ENCODE peak calls at places on chromosomes 5 and 9, in four cellular contexts. V, W, J and O are unnamed samples.

GRCh38 chr5:123610665-123611406 is 98.9 kb downstream of the CSNK1G3 start:
- DNase-seq in V (peak; percentile 54), W (peak; percentile 78), J (peak; percentile 67), O (peak; percentile 74)

GRCh38 chr9:72648324-72648723 is 126.9 kb downstream of the TMC1 start:
- DNase-seq in V (no peak), W (no peak), J (no peak), O (no peak)

GRCh38 chr5:38714240-38714639 is 131.6 kb upstream of the OSMR start:
- DNase-seq in V (no peak), W (no peak), J (no peak), O (no peak)

GRCh38 chr5:172958268-172959046 is 767 bp upstream of the RPL26L1 start:
- DNase-seq in V (peak; percentile 29), W (peak; percentile 80), J (peak; percentile 90), O (peak; percentile 87)

GRCh38 chr9:10921671-10922070 is 308.9 kb upstream of the PTPRD start:
- DNase-seq in V (no peak), W (peak; percentile 86), J (no peak), O (no peak)

GRCh38 chr5:35365756-35366155 is 135.5 kb upstream of the PRLR start:
- DNase-seq in V (no peak), W (no peak), J (peak; percentile 37), O (no peak)

GRCh38 chr9:73020877-73021276 is 68.0 kb upstream of the ALDH1A1 start:
- DNase-seq in V (no peak), W (no peak), J (no peak), O (no peak)

GRCh38 chr9:17723656-17724055 is 144.8 kb downstream of the SH3GL2 start:
- DNase-seq in V (no peak), W (no peak), J (no peak), O (peak; percentile 4)

GRCh38 chr5:72324186-72324825 is 4.1 kb downstream of the PTCD2 start:
- DNase-seq in V (no peak), W (no peak), J (no peak), O (peak; percentile 13)

GRCh38 chr9:136197930-136198604 is 6.9 kb downstream of the LHX3 start:
- DNase-seq in V (no peak), W (peak; percentile 24), J (no peak), O (no peak)

GRCh38 chr9:125632321-125633115 is 74.5 kb downstream of the MAPKAP1 start:
- DNase-seq in V (no peak), W (no peak), J (peak; percentile 51), O (peak; percentile 80)

GRCh38 chr5:6711409-6712135 is 1.7 kb upstream of the TENT4A start:
- DNase-seq in V (no peak), W (no peak), J (no peak), O (no peak)

GRCh38 chr9:74041588-74041987 is 455.5 kb upstream of the RORB start:
- DNase-seq in V (no peak), W (no peak), J (no peak), O (no peak)

GRCh38 chr5:149246906-149247305 is 24.8 kb upstream of the AFAP1L1 start:
- DNase-seq in V (no peak), W (no peak), J (no peak), O (no peak)

GRCh38 chr9:33042528-33042927 is 17.5 kb downstream of the DNAJA1 start:
- DNase-seq in V (no peak), W (no peak), J (no peak), O (peak; percentile 53)

GRCh38 chr5:163104496-163104895 is 332.9 kb upstream of the CCNG1 start:
- DNase-seq in V (no peak), W (peak; percentile 76), J (no peak), O (no peak)

GRCh38 chr5:112668016-112668415 is 69.7 kb upstream of the APC start:
- DNase-seq in V (no peak), W (no peak), J (no peak), O (peak; percentile 39)

GRCh38 chr5:38154615-38155204 is 103.6 kb upstream of the EGFLAM start:
- DNase-seq in V (no peak), W (no peak), J (no peak), O (no peak)

GRCh38 chr9:135980926-135981630 is 19.9 kb upstream of the UBAC1 start:
- DNase-seq in V (no peak), W (no peak), J (no peak), O (no peak)

GRCh38 chr5:87319469-87319868 is 51.8 kb downstream of the RASA1 start:
- DNase-seq in V (no peak), W (no peak), J (no peak), O (no peak)

GRCh38 chr5:175709276-175709781 is 51.5 kb downstream of the HRH2 start:
- DNase-seq in V (no peak), W (no peak), J (no peak), O (no peak)

GRCh38 chr5:66494437-66494836 is 101.8 kb upstream of the MAST4 start:
- DNase-seq in V (no peak), W (peak; percentile 79), J (no peak), O (no peak)

GRCh38 chr9:134648701-134649525 is 7.3 kb downstream of the COL5A1 start:
- DNase-seq in V (no peak), W (no peak), J (no peak), O (peak; percentile 90)

GRCh38 chr5:128905225-128906110 is 59.8 kb upstream of the SLC27A6 start:
- DNase-seq in V (peak; percentile 61), W (peak; percentile 63), J (peak; percentile 75), O (peak; percentile 54)

GRCh38 chr5:28234356-28234968 is 1196.1 kb upstream of the CDH9 start:
- DNase-seq in V (no peak), W (no peak), J (no peak), O (no peak)

GRCh38 chr5:6578676-6579343 is 54.0 kb downstream of the NSUN2 start:
- DNase-seq in V (no peak), W (no peak), J (no peak), O (no peak)

GRCh38 chr9:99357575-99357974 is 135.5 kb downstream of the SEC61B start:
- DNase-seq in V (no peak), W (no peak), J (peak; percentile 36), O (peak; percentile 79)

GRCh38 chr9:38339087-38339486 is 53.4 kb upstream of the ALDH1B1 start:
- DNase-seq in V (no peak), W (no peak), J (no peak), O (peak; percentile 82)

GRCh38 chr5:176414704-176415103 is 1.6 kb downstream of the CLTB start:
- DNase-seq in V (no peak), W (no peak), J (no peak), O (no peak)

GRCh38 chr9:38374847-38375571 is 17.5 kb upstream of the ALDH1B1 start:
- DNase-seq in V (no peak), W (no peak), J (no peak), O (no peak)

GRCh38 chr5:126680215-126680817 is 79.6 kb downstream of the PHAX start:
- DNase-seq in V (no peak), W (peak; percentile 49), J (peak; percentile 21), O (peak; percentile 75)

GRCh38 chr5:951940-952596 is 56.5 kb upstream of the NKD2 start:
- DNase-seq in V (no peak), W (no peak), J (no peak), O (no peak)

GRCh38 chr9:92986175-92987110 is 39.1 kb downstream of the FGD3 start:
- DNase-seq in V (no peak), W (peak; percentile 71), J (no peak), O (peak; percentile 28)

GRCh38 chr5:79225026-79225425 is 10.9 kb upstream of the JMY start:
- DNase-seq in V (no peak), W (no peak), J (no peak), O (peak; percentile 49)

GRCh38 chr9:69078581-69078980 is 43.0 kb downstream of the FXN start:
- DNase-seq in V (no peak), W (no peak), J (no peak), O (no peak)

GRCh38 chr5:181234455-181235306 is 9.0 kb downstream of the RACK1 start:
- DNase-seq in V (no peak), W (peak; percentile 31), J (no peak), O (no peak)

GRCh38 chr5:181234116-181234454 is 9.6 kb downstream of the RACK1 start:
- DNase-seq in V (no peak), W (no peak), J (no peak), O (no peak)

GRCh38 chr5:181235689-181236366 is 7.9 kb downstream of the RACK1 start:
- DNase-seq in V (no peak), W (no peak), J (no peak), O (no peak)

GRCh38 chr5:181236471-181236870 is 7.2 kb downstream of the RACK1 start:
- DNase-seq in V (no peak), W (no peak), J (no peak), O (no peak)

DNA sequence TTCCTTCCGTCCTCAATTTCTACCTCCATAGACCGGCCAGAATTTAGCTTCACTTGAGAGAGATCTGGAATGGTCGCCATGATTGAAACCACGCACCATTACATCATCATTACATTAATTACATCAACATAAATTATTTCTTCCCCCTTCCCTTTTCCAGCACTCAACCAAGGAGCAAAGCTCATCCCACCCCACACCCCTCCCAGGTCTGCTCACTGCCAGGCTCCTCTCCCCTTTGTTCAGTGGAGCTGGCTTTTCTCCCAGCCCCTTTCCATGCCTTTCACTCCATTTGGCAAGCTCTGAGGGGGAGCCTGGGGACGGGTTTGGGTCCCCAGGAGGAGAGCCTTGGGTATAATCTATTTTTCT is 8.4 kb downstream of the RACK1 start:
- DNase-seq in V (no peak), W (no peak), J (no peak), O (no peak)
- TF ChIP-seq EZH2phosphoT487 in V (no peak), W (no peak), J (no peak), O (no peak)

DNA sequence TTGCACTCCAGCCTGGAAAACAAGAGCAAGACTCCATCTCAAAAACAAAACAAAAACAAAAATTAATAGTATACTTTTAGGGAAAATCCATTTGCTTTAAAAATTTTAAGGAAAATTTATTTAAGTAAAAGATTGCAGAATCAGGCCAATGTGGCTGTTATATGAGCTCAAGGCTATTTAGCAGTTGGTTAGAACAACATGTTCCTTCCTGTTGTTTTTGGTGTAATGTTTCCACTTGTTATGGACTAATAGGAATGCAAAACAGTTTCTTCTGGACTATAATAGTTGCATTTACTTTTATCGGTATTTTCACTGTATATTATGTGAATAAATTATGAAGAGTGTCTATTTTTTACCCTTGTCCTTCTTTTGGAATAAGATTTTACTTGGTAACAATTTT is 3.0 kb upstream of the CDC42SE2 start:
- DNase-seq in V (no peak), W (no peak), J (no peak), O (no peak)
- H3K79me2 ChIP-seq in V (peaks cover 15% of the 10 kb centered on the region), W (peaks cover 7% of the 10 kb centered on the region), J (peaks cover 15% of the 10 kb centered on the region), O (peaks cover 15% of the 10 kb centered on the region)

GRCh38 chr9:119044801-119045200 is 324.4 kb downstream of the BRINP1 start:
- DNase-seq in V (no peak), W (no peak), J (peak; percentile 30), O (peak; percentile 73)
- TF ChIP-seq EZH2phosphoT487 in V (no peak), W (no peak), J (no peak), O (no peak)

GRCh38 chr9:78230761-78231160 is 5.1 kb upstream of the CEP78 start:
- DNase-seq in V (no peak), W (no peak), J (no peak), O (no peak)
- H3K79me2 ChIP-seq in V (no peaks in the 10 kb centered on the region), W (no peaks in the 10 kb centered on the region), J (no peaks in the 10 kb centered on the region), O (peaks cover 4% of the 10 kb centered on the region)

GRCh38 chr5:94850960-94851359 is 232.5 kb downstream of the SLF1 start:
- DNase-seq in V (no peak), W (no peak), J (no peak), O (no peak)

GRCh38 chr5:94849324-94849723 is 230.9 kb downstream of the SLF1 start:
- DNase-seq in V (no peak), W (peak; percentile 27), J (no peak), O (no peak)

GRCh38 chr5:94853122-94853521 is 234.7 kb downstream of the SLF1 start:
- DNase-seq in V (no peak), W (peak; percentile 55), J (no peak), O (no peak)

GRCh38 chr5:94847726-94848125 is 229.3 kb downstream of the SLF1 start:
- DNase-seq in V (no peak), W (no peak), J (no peak), O (no peak)

GRCh38 chr5:94849821-94850736 is 231.6 kb downstream of the SLF1 start:
- DNase-seq in V (peak; percentile 59), W (peak; percentile 87), J (peak; percentile 61), O (peak; percentile 78)
- TF ChIP-seq EZH2phosphoT487 in V (no peak), W (no peak), J (no peak), O (no peak)